ENCODE peak calls at places on chromosomes 2 and 18, in eight cellular contexts. W is mucosa of descending colon, U is fibroblast of lung, I is uterus, J is HFF-Myc, P is GM06990, X is adrenal gland, G is OCI-LY7. O is an unnamed sample.

GRCh38 chr2:120480346-120480902 is 134.5 kb downstream of the INHBB start:
- DNase-seq in W (no peak), U (no peak), I (no peak), J (no peak), P (no peak), X (peak; percentile 24), G (no peak), O (no peak)

GRCh38 chr2:8514748-8515389 is 167.0 kb upstream of the ID2 start:
- DNase-seq in W (no peak), U (no peak), I (no peak), J (no peak), P (peak; percentile 80), X (no peak), G (peak; percentile 78), O (no peak)

GRCh38 chr2:237280235-237280634 is 133.7 kb downstream of the COL6A3 start:
- DNase-seq in W (no peak), U (peak; percentile 98), I (no peak), J (peak; percentile 99), P (no peak), X (no peak), G (no peak), O (peak; percentile 93)

GRCh38 chr2:134539946-134540345 is 178.9 kb downstream of the TMEM163 start:
- DNase-seq in W (no peak), U (no peak), I (no peak), J (no peak), P (no peak), X (no peak), G (no peak), O (no peak)

GRCh38 chr18:10660485-10660884 is 134.7 kb downstream of the NAPG start:
- DNase-seq in W (no peak), U (peak; percentile 97), I (no peak), J (peak; percentile 11), P (no peak), X (no peak), G (peak; percentile 9), O (peak; percentile 12)

GRCh38 chr2:163610817-163611556 is 124.8 kb downstream of the FIGN start:
- DNase-seq in W (peak; percentile 4), U (no peak), I (no peak), J (no peak), P (no peak), X (no peak), G (peak; percentile 7), O (no peak)

GRCh38 chr18:8947576-8947975 is 154.9 kb upstream of the NDUFV2 start:
- DNase-seq in W (no peak), U (no peak), I (no peak), J (no peak), P (no peak), X (no peak), G (no peak), O (no peak)

GRCh38 chr18:8003878-8004675 is 437.0 kb downstream of the PTPRM start:
- DNase-seq in W (no peak), U (peak; percentile 85), I (no peak), J (no peak), P (no peak), X (peak; percentile 14), G (no peak), O (no peak)

GRCh38 chr2:189676471-189676870 is 2.0 kb downstream of the ANKAR start:
- DNase-seq in W (no peak), U (peak; percentile 55), I (no peak), J (no peak), P (no peak), X (no peak), G (no peak), O (no peak)

GRCh38 chr18:39701071-39701783 is 2135.6 kb upstream of the CELF4 start:
- DNase-seq in W (no peak), U (no peak), I (no peak), J (no peak), P (no peak), X (no peak), G (no peak), O (no peak)

GRCh38 chr2:86809481-86810121 is 18.9 kb upstream of the CD8A start:
- DNase-seq in W (no peak), U (no peak), I (no peak), J (no peak), P (no peak), X (no peak), G (no peak), O (no peak)

GRCh38 chr18:61189376-61189775 is 143.9 kb upstream of the CDH20 start:
- DNase-seq in W (no peak), U (no peak), I (no peak), J (no peak), P (no peak), X (no peak), G (no peak), O (no peak)

GRCh38 chr2:230254152-230254881 is 28.8 kb downstream of the SP140 start:
- DNase-seq in W (no peak), U (no peak), I (no peak), J (no peak), P (no peak), X (no peak), G (no peak), O (no peak)

GRCh38 chr2:234919711-234920110 is 32.1 kb upstream of the SH3BP4 start:
- DNase-seq in W (no peak), U (no peak), I (no peak), J (no peak), P (no peak), X (no peak), G (no peak), O (no peak)

GRCh38 chr2:41355794-41356193 is 692.0 kb upstream of the PKDCC start:
- DNase-seq in W (no peak), U (no peak), I (no peak), J (no peak), P (no peak), X (no peak), G (no peak), O (no peak)

GRCh38 chr2:20012282-20013060 is at the start of gene MATN3:
- DNase-seq in W (peak; percentile 46), U (peak; percentile 20), I (peak; percentile 27), J (no peak), P (peak; percentile 4), X (peak; percentile 33), G (no peak), O (peak; percentile 21)

GRCh38 chr18:28647961-28648360 is 471.0 kb upstream of the CDH2 start:
- DNase-seq in W (no peak), U (no peak), I (no peak), J (no peak), P (no peak), X (no peak), G (no peak), O (no peak)

GRCh38 chr2:160516547-160517365 is 23.1 kb upstream of the RBMS1 start:
- DNase-seq in W (no peak), U (peak; percentile 28), I (no peak), J (no peak), P (no peak), X (no peak), G (no peak), O (peak; percentile 72)

GRCh38 chr2:219968685-219969345 is 341.4 kb downstream of the SLC4A3 start:
- DNase-seq in W (no peak), U (peak; percentile 14), I (no peak), J (no peak), P (no peak), X (no peak), G (no peak), O (no peak)

GRCh38 chr18:31252522-31252921 is 65.4 kb upstream of the DSG1 start:
- DNase-seq in W (no peak), U (no peak), I (no peak), J (no peak), P (no peak), X (no peak), G (no peak), O (no peak)

GRCh38 chr18:31258789-31259188 is 59.2 kb upstream of the DSG1 start:
- DNase-seq in W (no peak), U (no peak), I (no peak), J (no peak), P (no peak), X (no peak), G (no peak), O (no peak)

GRCh38 chr18:31250902-31251301 is 67.1 kb upstream of the DSG1 start:
- DNase-seq in W (no peak), U (no peak), I (no peak), J (no peak), P (no peak), X (no peak), G (no peak), O (no peak)

DNA sequence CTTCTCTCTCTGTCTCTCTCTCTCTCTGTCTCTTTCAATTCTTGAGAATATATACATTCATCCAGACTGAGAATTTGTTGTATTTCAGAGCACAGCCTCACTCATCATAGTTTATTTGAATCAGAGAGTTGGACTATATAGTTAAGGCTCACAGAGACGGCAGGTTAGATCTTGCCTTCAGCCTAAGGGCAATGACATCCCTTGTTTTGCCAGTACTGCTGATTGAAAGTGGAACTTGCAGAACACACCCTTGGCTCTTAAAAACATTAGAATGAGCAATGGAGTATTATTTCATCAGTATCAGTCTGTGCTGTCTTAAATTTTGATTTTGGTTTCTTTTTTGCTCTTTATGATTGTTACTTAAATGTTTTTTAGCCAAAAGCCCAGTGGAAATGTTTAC is 62.0 kb upstream of the DSG1 start:
- DNase-seq in W (no peak), U (no peak), I (no peak), J (no peak), P (no peak), X (no peak), G (no peak), O (no peak)
- H3K4me3 ChIP-seq in W (no peak overlapping the region), U (no peak overlapping the region), I (no peak overlapping the region), J (no peak overlapping the region), P (no peak overlapping the region), X (no peak overlapping the region), G (no peak overlapping the region), O (no peak overlapping the region)

GRCh38 chr2:211347328-211347727 is 790.9 kb downstream of the CPS1 start:
- DNase-seq in W (no peak), U (no peak), I (no peak), J (no peak), P (no peak), X (no peak), G (no peak), O (no peak)
- TF ChIP-seq CTCF in W (no peak), U (no peak), I (no peak), J (no peak), P (peak; percentile 30), X (no peak), G (peak; percentile 64), O (no peak)

GRCh38 chr18:50193796-50194622 is 938 bp downstream of the MYO5B start:
- DNase-seq in W (peak; percentile 49), U (no peak), I (no peak), J (no peak), P (no peak), X (no peak), G (no peak), O (no peak)
- H3K4me3 ChIP-seq in W (peak overlapping the region; percentile 75), U (no peak overlapping the region), I (peak overlapping the region; percentile 35), J (no peak overlapping the region), P (peak overlapping the region; percentile 43), X (peak overlapping the region; percentile 34), G (no peak overlapping the region), O (no peak overlapping the region)

DNA sequence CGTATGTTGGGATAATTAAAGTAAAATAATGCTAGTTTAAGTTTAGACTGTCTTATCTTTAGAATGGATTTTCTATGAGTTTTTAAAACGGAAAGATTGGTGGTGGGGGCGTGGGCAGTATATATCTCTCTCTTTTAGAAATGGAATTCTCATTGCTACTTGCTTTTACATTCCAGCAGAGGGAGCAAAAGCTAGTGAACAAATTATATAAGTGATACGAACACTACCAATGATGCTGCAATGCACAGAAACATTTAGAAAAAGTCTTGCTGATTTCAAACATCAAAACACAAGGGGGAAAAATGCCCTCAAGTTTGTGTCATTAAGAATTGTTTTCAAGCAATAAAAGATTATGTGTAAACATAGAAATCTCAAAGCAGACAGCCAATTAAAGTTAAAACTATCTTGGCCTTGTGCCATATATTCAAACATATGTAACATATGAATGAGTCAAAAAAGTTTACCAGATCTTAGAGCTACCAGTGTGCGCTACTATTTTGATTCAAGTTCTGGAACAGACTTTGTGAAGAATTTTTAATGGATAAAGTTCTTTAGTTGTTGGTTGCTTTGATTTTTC is 296.3 kb upstream of the KCNJ3 start:
- DNase-seq in W (no peak), U (peak; percentile 65), I (no peak), J (no peak), P (no peak), X (no peak), G (peak; percentile 45), O (peak; percentile 26)
- TF ChIP-seq CTCF in W (no peak), U (no peak), I (no peak), J (no peak), P (peak; percentile 40), X (no peak), G (peak; percentile 79), O (peak; percentile 31)

O was measured in fibroblast of villous mesenchyme.